ENCODE peak calls at places on chromosomes 7 and 10, in eight cellular contexts. G is GM23338, E is transverse colon, P is Peyer's patch, R is HCT116, W is cardiac muscle cell, T is astrocyte, V is colonic mucosa. U is an unnamed sample.

GRCh38 chr10:19316204-19316870 is 267.7 kb downstream of the MALRD1 start:
- DNase-seq in V (no peak), T (no peak), W (no peak), E (no peak), R (no peak), P (no peak), G (no peak), U (no peak)

GRCh38 chr7:115387168-115387567 is 465.3 kb downstream of the MDFIC start:
- DNase-seq in P (no peak), G (no peak), T (no peak), W (no peak), V (no peak), E (no peak), R (no peak), U (no peak)

GRCh38 chr10:117627561-117627960 is 85.0 kb downstream of the EMX2 start:
- DNase-seq in V (no peak), G (no peak), W (no peak), P (no peak), T (no peak), E (no peak), R (no peak), U (no peak)

GRCh38 chr7:44086627-44087026 is 4.3 kb upstream of the POLM start:
- DNase-seq in R (no peak), G (no peak), V (no peak), W (no peak), E (no peak), T (no peak), P (no peak), U (no peak)

GRCh38 chr10:44281089-44281613 is 103.7 kb downstream of the CXCL12 start:
- DNase-seq in G (no peak), V (no peak), W (no peak), R (no peak), P (no peak), T (no peak), E (no peak), U (no peak)

GRCh38 chr7:27605689-27606269 is 56.9 kb downstream of the HIBADH start:
- DNase-seq in T (peak; percentile 15), P (no peak), E (no peak), W (peak; percentile 47), R (no peak), G (peak; percentile 43), V (no peak), U (no peak)

GRCh38 chr10:103069453-103070331 is 123.4 kb downstream of the NT5C2 start:
- DNase-seq in E (peak; percentile 75), G (peak; percentile 88), P (peak; percentile 75), V (peak; percentile 69), T (peak; percentile 30), W (peak; percentile 64), R (peak; percentile 59), U (peak; percentile 55)

GRCh38 chr7:63927261-63927660 is 71.4 kb upstream of the ZNF722 start:
- DNase-seq in V (no peak), W (no peak), G (no peak), E (no peak), P (no peak), R (no peak), T (no peak), U (no peak)

GRCh38 chr7:158912406-158912805 is 56.0 kb downstream of the DYNC2I1 start:
- DNase-seq in G (no peak), V (no peak), R (no peak), P (no peak), E (no peak), W (no peak), T (no peak), U (no peak)

GRCh38 chr10:95560288-95561199 is 627 bp downstream of the SORBS1 start:
- DNase-seq in G (peak; percentile 74), R (no peak), P (peak; percentile 71), E (peak; percentile 67), W (peak; percentile 59), V (peak; percentile 71), T (peak; percentile 47), U (peak; percentile 28)

GRCh38 chr7:137242616-137243015 is 100.9 kb downstream of the PTN start:
- DNase-seq in P (no peak), G (no peak), V (no peak), W (no peak), R (no peak), T (no peak), E (no peak), U (no peak)

GRCh38 chr7:144812379-144813283 is 23.2 kb downstream of the TPK1 start:
- DNase-seq in V (no peak), T (no peak), P (no peak), R (no peak), G (no peak), W (no peak), E (no peak), U (no peak)

GRCh38 chr10:56646301-56646700 is 285.2 kb upstream of the ZWINT start:
- DNase-seq in V (no peak), E (no peak), R (no peak), W (no peak), P (no peak), T (no peak), G (peak; percentile 13), U (no peak)

DNA sequence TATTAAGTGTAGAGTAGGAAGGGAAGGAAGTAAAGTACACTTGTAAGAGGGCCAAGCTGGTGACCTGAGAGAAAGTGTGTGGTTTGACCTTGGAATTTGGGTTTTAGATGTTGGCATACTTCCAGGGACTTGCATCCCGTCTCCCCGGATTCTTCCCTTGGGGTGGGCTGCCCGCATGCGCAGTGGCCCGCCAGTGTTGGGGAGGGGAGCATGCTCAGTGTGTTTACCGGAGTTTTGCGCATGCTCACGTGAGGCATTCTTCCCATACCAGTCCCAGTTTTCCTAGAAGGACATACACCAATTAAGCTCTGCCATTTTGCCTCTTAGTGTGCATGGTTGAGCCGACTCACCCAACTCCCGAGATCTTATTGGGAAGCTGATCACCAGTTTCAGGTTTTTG is 9.4 kb downstream of the PDSS1 start:
- DNase-seq in W (no peak), E (no peak), G (no peak), V (no peak), T (no peak), P (no peak), R (no peak), U (no peak)
- H3K36me3 ChIP-seq in W (no peaks in the 10 kb centered on the region), E (no peaks in the 10 kb centered on the region), G (peaks cover 22% of the 10 kb centered on the region), V (no peaks in the 10 kb centered on the region), T (peaks cover 10% of the 10 kb centered on the region), P (peaks cover 53% of the 10 kb centered on the region), R (peaks cover 30% of the 10 kb centered on the region), U (peaks cover 15% of the 10 kb centered on the region)

GRCh38 chr7:139092090-139092796 is 17.3 kb downstream of the ZC3HAV1 start:
- DNase-seq in E (no peak), R (no peak), G (no peak), P (no peak), W (no peak), T (no peak), V (no peak), U (no peak)

GRCh38 chr7:139089118-139089517 is 20.4 kb downstream of the ZC3HAV1 start:
- DNase-seq in R (no peak), P (no peak), W (no peak), E (no peak), V (no peak), T (no peak), G (no peak), U (no peak)

GRCh38 chr7:139094596-139094995 is 14.9 kb downstream of the ZC3HAV1 start:
- DNase-seq in E (no peak), V (no peak), T (no peak), W (no peak), R (no peak), P (no peak), G (no peak), U (no peak)

GRCh38 chr7:139094030-139094429 is 15.5 kb downstream of the ZC3HAV1 start:
- DNase-seq in W (no peak), T (no peak), V (no peak), P (no peak), R (no peak), G (no peak), E (no peak), U (no peak)

DNA sequence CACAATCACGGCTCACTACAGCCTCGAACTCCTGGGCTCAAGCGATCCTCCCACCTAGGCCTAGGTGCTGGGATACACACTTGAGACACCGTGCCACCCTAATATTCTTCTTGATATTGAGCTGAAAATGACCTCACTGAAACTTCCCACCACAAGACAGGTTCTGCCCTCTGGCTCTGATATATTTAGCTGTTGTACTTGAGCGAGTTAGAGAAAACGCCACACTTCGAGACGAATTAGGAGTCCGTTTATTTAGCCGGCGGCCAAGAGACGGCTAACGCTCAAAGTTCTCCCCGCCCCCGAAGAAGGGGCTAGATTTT is 17.9 kb downstream of the ZC3HAV1 start:
- DNase-seq in E (no peak), P (no peak), V (no peak), G (no peak), R (no peak), W (no peak), T (no peak), U (no peak)
- H3K27ac ChIP-seq in E (peak overlapping the region; percentile 30), P (peak overlapping the region; percentile 40), V (no peak overlapping the region), G (no peak overlapping the region), R (no peak overlapping the region), W (peak overlapping the region; percentile 81), T (no peak overlapping the region), U (peak overlapping the region; percentile 77)

GRCh38 chr7:5225616-5226290 is 35.7 kb downstream of the WIPI2 start:
- DNase-seq in E (no peak), P (peak; percentile 37), V (no peak), T (no peak), G (no peak), R (no peak), W (no peak), U (no peak)

GRCh38 chr7:5226921-5227785 is 37.1 kb downstream of the WIPI2 start:
- DNase-seq in P (peak; percentile 34), R (no peak), V (no peak), E (no peak), T (no peak), G (no peak), W (no peak), U (no peak)

GRCh38 chr7:5229451-5230271 is 39.6 kb downstream of the WIPI2 start:
- DNase-seq in P (no peak), T (no peak), R (no peak), W (no peak), V (no peak), G (no peak), E (no peak), U (no peak)

GRCh38 chr7:5230272-5231067 is 40.4 kb downstream of the WIPI2 start:
- DNase-seq in P (no peak), R (no peak), E (no peak), V (no peak), T (no peak), W (no peak), G (no peak), U (no peak)

GRCh38 chr7:5228066-5228465 is 38.0 kb downstream of the WIPI2 start:
- DNase-seq in W (no peak), V (no peak), E (no peak), G (no peak), R (no peak), T (no peak), P (no peak), U (no peak)
- H3K36me3 ChIP-seq in W (peaks cover 56% of the 10 kb centered on the region), V (peaks cover 36% of the 10 kb centered on the region), E (peaks cover 67% of the 10 kb centered on the region), G (peaks cover 22% of the 10 kb centered on the region), R (peaks cover 32% of the 10 kb centered on the region), T (peaks cover 23% of the 10 kb centered on the region), P (peaks cover 95% of the 10 kb centered on the region), U (peaks cover 82% of the 10 kb centered on the region)

GRCh38 chr10:49177391-49178355 is 10.5 kb downstream of the TMEM273 start:
- DNase-seq in G (no peak), E (peak; percentile 24), P (no peak), R (peak; percentile 27), W (peak; percentile 73), V (peak; percentile 26), T (peak; percentile 85), U (peak; percentile 54)
- H3K27ac ChIP-seq in G (no peak overlapping the region), E (peak overlapping the region; percentile 46), P (peak overlapping the region; percentile 52), R (no peak overlapping the region), W (no peak overlapping the region), V (no peak overlapping the region), T (peak overlapping the region; percentile 74), U (peak overlapping the region; percentile 46)

U was measured in effector memory CD4-positive, alpha-beta T cell.